ENCODE peak calls at places on chromosomes 2 and 18, in four cellular contexts. Q is breast epithelium, A is sigmoid colon, B is body of pancreas. I is an unnamed sample.
A peak's percentile ranks its signal among the peaks of the same experiment; 100 is the strongest.

GRCh38 chr2:95267458-95268207 is 6.6 kb upstream of the PROM2 start:
- DNase-seq in A (no peak), Q (no peak), B (no peak), I (no peak)

GRCh38 chr2:28997847-28998735 is 17.0 kb downstream of the TOGARAM2 start:
- DNase-seq in B (no peak), A (no peak), Q (no peak), I (no peak)

GRCh38 chr2:232487385-232488096 is at the start of gene ECEL1:
- DNase-seq in A (peak; percentile 37), B (no peak), Q (no peak), I (no peak)

GRCh38 chr2:36013064-36013463 is 342.5 kb upstream of the CRIM1 start:
- DNase-seq in A (no peak), B (no peak), Q (no peak), I (no peak)

GRCh38 chr2:40680547-40680946 is 228.7 kb upstream of the SLC8A1 start:
- DNase-seq in Q (no peak), B (no peak), A (no peak), I (no peak)

GRCh38 chr2:23940262-23940975 is at the start of gene UBXN2A:
- DNase-seq in Q (peak; percentile 67), A (peak; percentile 82), B (peak; percentile 74), I (peak; percentile 62)

GRCh38 chr2:160322320-160322719 is 122.2 kb upstream of the ITGB6 start:
- DNase-seq in A (no peak), B (no peak), Q (no peak), I (no peak)

GRCh38 chr2:52404866-52405265 is 1362.7 kb upstream of the CHAC2 start:
- DNase-seq in A (no peak), B (no peak), Q (no peak), I (no peak)

GRCh38 chr2:161796192-161796591 is 172.0 kb downstream of the SLC4A10 start:
- DNase-seq in B (peak; percentile 20), Q (no peak), A (no peak), I (peak; percentile 53)

GRCh38 chr2:150767924-150768801 is 280.7 kb upstream of the RND3 start:
- DNase-seq in B (no peak), Q (no peak), A (no peak), I (no peak)

GRCh38 chr18:47736376-47737140 is 193.9 kb downstream of the SMAD2 start:
- DNase-seq in B (no peak), A (peak; percentile 32), Q (no peak), I (no peak)

GRCh38 chr2:24971300-24971549 is 530 bp downstream of the DNAJC27 start:
- DNase-seq in B (no peak), A (no peak), Q (peak; percentile 54), I (no peak)

GRCh38 chr2:192016265-192016664 is 169.4 kb upstream of the CAVIN2 start:
- DNase-seq in A (no peak), Q (no peak), B (no peak), I (no peak)

GRCh38 chr2:237978058-237978712 is 11.4 kb downstream of the UBE2F start:
- DNase-seq in A (peak; percentile 71), Q (no peak), B (no peak), I (peak; percentile 67)

GRCh38 chr2:172288603-172289002 is 138.8 kb upstream of the ITGA6 start:
- DNase-seq in Q (no peak), A (no peak), B (peak; percentile 38), I (no peak)

GRCh38 chr2:30747206-30747605 is 60.0 kb downstream of the CAPN13 start:
- DNase-seq in B (no peak), Q (no peak), A (peak; percentile 7), I (no peak)

GRCh38 chr18:48308027-48308635 is 101.1 kb downstream of the ZBTB7C start:
- DNase-seq in Q (no peak), A (peak; percentile 29), B (no peak), I (peak; percentile 9)

GRCh38 chr2:172643142-172643541 is 87.3 kb downstream of the PDK1 start:
- DNase-seq in Q (no peak), B (no peak), A (no peak), I (no peak)

GRCh38 chr2:96241901-96242611 is 23.7 kb downstream of the TMEM127 start:
- DNase-seq in B (no peak), A (peak; percentile 76), Q (no peak), I (no peak)

GRCh38 chr18:1466035-1466434 is 561.4 kb downstream of the ADCYAP1 start:
- DNase-seq in A (no peak), Q (no peak), B (no peak), I (no peak)

GRCh38 chr2:65605427-65606058 is 173.1 kb upstream of the SPRED2 start:
- DNase-seq in B (no peak), A (no peak), Q (no peak), I (no peak)

GRCh38 chr2:223846524-223846923 is 9.1 kb upstream of the AP1S3 start:
- DNase-seq in B (no peak), A (no peak), Q (no peak), I (no peak)

GRCh38 chr2:109482371-109482841 is 131.4 kb downstream of the SEPTIN10 start:
- DNase-seq in A (no peak), Q (no peak), B (no peak), I (no peak)

GRCh38 chr18:29488617-29489016 is 1311.7 kb upstream of the CDH2 start:
- DNase-seq in B (no peak), Q (no peak), A (no peak), I (no peak)

GRCh38 chr2:16476866-16477265 is 188.8 kb downstream of the CYRIA start:
- DNase-seq in B (no peak), A (no peak), Q (no peak), I (no peak)

GRCh38 chr2:19632327-19633040 is 269.3 kb downstream of the TTC32 start:
- DNase-seq in A (peak; percentile 81), B (no peak), Q (no peak), I (no peak)

GRCh38 chr18:40222736-40223135 is 1732.3 kb upstream of the PIK3C3 start:
- DNase-seq in Q (no peak), A (no peak), B (no peak), I (no peak)

GRCh38 chr2:47035615-47036488 is 119.3 kb downstream of the STPG4 start:
- DNase-seq in B (no peak), Q (no peak), A (no peak), I (no peak)

GRCh38 chr2:47036489-47036769 is 118.7 kb downstream of the STPG4 start:
- DNase-seq in A (no peak), Q (no peak), B (no peak), I (no peak)

GRCh38 chr2:47032773-47033101 is 117.1 kb upstream of the MCFD2 start:
- DNase-seq in B (no peak), Q (no peak), A (no peak), I (no peak)

GRCh38 chr2:47033102-47033880 is 117.7 kb upstream of the MCFD2 start:
- DNase-seq in Q (no peak), A (no peak), B (no peak), I (no peak)

GRCh38 chr2:47034973-47035609 is 119.5 kb upstream of the MCFD2 start:
- DNase-seq in A (peak; percentile 78), B (no peak), Q (no peak), I (no peak)
- H3K4me3 ChIP-seq in A (no peak overlapping the region), B (no peak overlapping the region), Q (no peak overlapping the region), I (no peak overlapping the region)

GRCh38 chr18:62458868-62459716 is 63.7 kb upstream of the ZCCHC2 start:
- DNase-seq in Q (no peak), A (no peak), B (no peak), I (no peak)

GRCh38 chr18:62457830-62458229 is 65.0 kb upstream of the ZCCHC2 start:
- DNase-seq in B (no peak), Q (no peak), A (no peak), I (no peak)

GRCh38 chr18:62460851-62461300 is 61.9 kb upstream of the ZCCHC2 start:
- DNase-seq in Q (no peak), A (no peak), B (no peak), I (no peak)

GRCh38 chr18:62455222-62455621 is 67.6 kb upstream of the ZCCHC2 start:
- DNase-seq in Q (no peak), B (no peak), A (no peak), I (no peak)

DNA sequence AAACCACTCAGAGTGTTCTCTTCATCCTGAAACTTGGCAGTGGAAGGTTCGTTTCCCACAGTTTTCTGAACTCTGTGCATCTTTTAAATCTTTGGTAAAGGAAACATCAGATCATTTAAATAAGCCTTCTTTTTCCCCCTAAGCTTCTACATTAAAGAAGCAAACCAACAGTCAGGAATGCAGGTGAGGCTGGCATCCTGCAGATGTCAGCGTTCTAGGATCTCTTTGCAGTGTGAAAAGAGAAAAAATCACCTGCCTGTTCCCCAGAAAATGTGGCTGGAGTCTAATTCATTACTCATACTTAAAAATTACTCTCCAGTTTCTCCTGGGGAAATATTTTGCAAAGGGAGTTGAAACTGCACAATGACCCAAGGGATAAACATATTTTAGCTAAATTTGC is 64.5 kb upstream of the ZCCHC2 start:
- DNase-seq in A (no peak), Q (no peak), B (no peak), I (no peak)
- TF ChIP-seq CTCF in A (no peak), Q (no peak), B (no peak), I (no peak)

GRCh38 chr2:240232961-240233890 is 92.8 kb upstream of the OTOS start:
- DNase-seq in A (peak; percentile 92), Q (peak; percentile 89), B (peak; percentile 93), I (peak; percentile 86)

GRCh38 chr2:240231838-240232244 is 91.4 kb upstream of the OTOS start:
- DNase-seq in B (peak; percentile 10), A (peak; percentile 57), Q (peak; percentile 49), I (no peak)

GRCh38 chr2:240230424-240230945 is 90.0 kb upstream of the OTOS start:
- DNase-seq in B (peak; percentile 5), A (peak; percentile 46), Q (peak; percentile 28), I (no peak)

GRCh38 chr2:240233891-240234502 is 93.5 kb upstream of the OTOS start:
- DNase-seq in A (peak; percentile 62), Q (no peak), B (no peak), I (no peak)

DNA sequence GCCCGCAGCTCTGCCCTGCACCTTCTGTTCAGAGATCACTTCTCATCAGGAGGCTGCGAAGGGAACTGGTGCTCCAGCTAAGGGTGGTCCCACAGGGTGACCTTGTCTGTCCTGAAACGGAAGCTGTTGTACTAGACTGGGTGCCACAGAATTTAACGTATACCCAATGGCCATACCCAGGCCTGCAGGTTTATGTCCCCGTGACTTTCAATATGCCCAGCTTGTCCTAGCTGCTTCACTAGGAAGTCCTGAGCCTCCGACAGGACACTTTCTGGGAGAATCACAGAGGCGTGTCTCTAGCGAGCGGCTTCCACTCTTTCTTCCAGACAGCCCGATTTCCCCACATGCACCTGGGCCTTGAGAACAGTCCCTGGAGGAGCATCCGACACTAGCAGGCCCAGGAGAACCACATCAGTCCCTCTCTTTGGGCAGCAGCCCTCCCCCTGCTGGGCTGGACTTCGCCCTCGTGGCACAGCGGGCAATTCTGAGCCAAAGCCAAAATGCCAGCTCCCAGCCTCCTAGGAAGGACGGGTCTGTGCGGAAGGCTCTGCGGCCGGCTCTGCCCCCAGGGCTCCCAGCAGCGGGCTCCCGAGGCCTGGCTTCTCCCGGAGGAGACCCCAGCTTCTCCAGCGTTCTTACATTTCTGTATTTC is 91.9 kb upstream of the OTOS start:
- DNase-seq in B (no peak), Q (no peak), A (no peak), I (no peak)
- H3K4me3 ChIP-seq in B (no peak overlapping the region), Q (peak overlapping the region; percentile 49), A (no peak overlapping the region), I (no peak overlapping the region)

GRCh38 chr2:135525786-135526185 is 5.2 kb downstream of the ZRANB3 start:
- DNase-seq in Q (no peak), A (no peak), B (no peak), I (no peak)

GRCh38 chr2:135532581-135532980 is 1.3 kb downstream of the R3HDM1 start:
- DNase-seq in Q (no peak), A (no peak), B (no peak), I (no peak)

GRCh38 chr2:135528006-135528405 is 3.0 kb downstream of the ZRANB3 start:
- DNase-seq in B (no peak), A (no peak), Q (no peak), I (no peak)

GRCh38 chr2:135530313-135531230 is at the start of gene ZRANB3:
- DNase-seq in Q (peak; percentile 89), B (peak; percentile 95), A (peak; percentile 98), I (peak; percentile 97)

GRCh38 chr2:135531231-135532197 is at the start of gene R3HDM1:
- DNase-seq in Q (peak; percentile 96), A (peak; percentile 100), B (peak; percentile 99), I (peak; percentile 83)
- TF ChIP-seq CTCF in Q (no peak), A (peak; percentile 2), B (no peak), I (no peak)

I was measured in dorsolateral prefrontal cortex.